ENCODE peak calls at places on chromosome 12, in six cellular contexts. E is stomach, N is cardiac muscle cell, U is GM13977, Z is nephron progenitor cell, P is BE2C. R is an unnamed sample.

GRCh38 chr12:111259231-111259630 is 109.7 kb downstream of the PHETA1 start:
- DNase-seq in E (no peak), U (no peak), Z (no peak), N (no peak), P (no peak), R (no peak)

GRCh38 chr12:39440781-39441180 is 2.1 kb downstream of the KIF21A start:
- DNase-seq in N (no peak), U (no peak), P (peak; percentile 29), E (no peak), Z (no peak), R (no peak)

GRCh38 chr12:130070017-130070653 is 92.1 kb upstream of the FZD10 start:
- DNase-seq in E (no peak), N (no peak), U (no peak), P (peak; percentile 55), Z (no peak), R (no peak)

GRCh38 chr12:71475280-71475679 is 35.7 kb downstream of the LGR5 start:
- DNase-seq in P (no peak), N (peak; percentile 61), U (no peak), E (no peak), Z (no peak), R (no peak)

GRCh38 chr12:57632369-57632897 is 568 bp downstream of the B4GALNT1 start:
- DNase-seq in E (no peak), N (no peak), U (peak; percentile 38), Z (peak; percentile 53), P (peak; percentile 52), R (peak; percentile 72)

GRCh38 chr12:65778268-65779090 is 45.8 kb upstream of the HMGA2 start:
- DNase-seq in E (no peak), U (no peak), Z (no peak), N (peak; percentile 41), P (no peak), R (no peak)

GRCh38 chr12:51959211-51959610 is 7.7 kb downstream of the ACVR1B start:
- DNase-seq in E (peak; percentile 30), U (no peak), Z (no peak), P (no peak), N (peak; percentile 53), R (no peak)

GRCh38 chr12:106766393-106766826 is 8.1 kb upstream of the RIC8B start:
- DNase-seq in N (peak; percentile 81), Z (no peak), P (no peak), U (no peak), E (peak; percentile 57), R (no peak)

GRCh38 chr12:89016970-89017778 is 335.1 kb downstream of the DUSP6 start:
- DNase-seq in U (peak; percentile 21), N (peak; percentile 85), Z (peak; percentile 44), E (no peak), P (peak; percentile 63), R (no peak)

GRCh38 chr12:117580718-117581062 is 219.3 kb upstream of the NOS1 start:
- DNase-seq in P (peak; percentile 83), U (peak; percentile 33), N (no peak), Z (peak; percentile 81), E (no peak), R (peak; percentile 71)

GRCh38 chr12:3563966-3564365 is 73.0 kb downstream of the PRMT8 start:
- DNase-seq in Z (no peak), P (no peak), U (no peak), N (no peak), E (no peak), R (no peak)

GRCh38 chr12:1842905-1843640 is 22.7 kb downstream of the LRTM2 start:
- DNase-seq in N (no peak), E (no peak), P (no peak), Z (no peak), U (no peak), R (peak; percentile 6)

GRCh38 chr12:14554281-14555008 is 13.2 kb downstream of the PLBD1 start:
- DNase-seq in U (no peak), E (peak; percentile 92), P (peak; percentile 32), N (peak; percentile 45), Z (no peak), R (no peak)

GRCh38 chr12:121388421-121388981 is 11.4 kb upstream of the RNF34 start:
- DNase-seq in E (no peak), P (no peak), Z (no peak), N (peak; percentile 60), U (no peak), R (no peak)

GRCh38 chr12:55684761-55685370 is 22.8 kb downstream of the ITGA7 start:
- DNase-seq in P (no peak), N (no peak), Z (no peak), E (no peak), U (no peak), R (no peak)

GRCh38 chr12:47889040-47889439 is 15.8 kb downstream of the VDR start:
- DNase-seq in Z (no peak), U (no peak), P (no peak), E (no peak), N (no peak), R (no peak)
- TF ChIP-seq CTCF in Z (no peak), U (no peak), P (no peak), E (no peak), N (no peak), R (no peak)

GRCh38 chr12:96015672-96016071 is 19.5 kb upstream of the HAL start:
- DNase-seq in P (peak; percentile 24), N (peak; percentile 56), E (peak; percentile 32), Z (peak; percentile 29), U (no peak), R (peak; percentile 47)
- TF ChIP-seq CTCF in P (peak; percentile 47), N (peak; percentile 56), E (peak; percentile 19), Z (peak; percentile 33), U (no peak), R (no peak)

DNA sequence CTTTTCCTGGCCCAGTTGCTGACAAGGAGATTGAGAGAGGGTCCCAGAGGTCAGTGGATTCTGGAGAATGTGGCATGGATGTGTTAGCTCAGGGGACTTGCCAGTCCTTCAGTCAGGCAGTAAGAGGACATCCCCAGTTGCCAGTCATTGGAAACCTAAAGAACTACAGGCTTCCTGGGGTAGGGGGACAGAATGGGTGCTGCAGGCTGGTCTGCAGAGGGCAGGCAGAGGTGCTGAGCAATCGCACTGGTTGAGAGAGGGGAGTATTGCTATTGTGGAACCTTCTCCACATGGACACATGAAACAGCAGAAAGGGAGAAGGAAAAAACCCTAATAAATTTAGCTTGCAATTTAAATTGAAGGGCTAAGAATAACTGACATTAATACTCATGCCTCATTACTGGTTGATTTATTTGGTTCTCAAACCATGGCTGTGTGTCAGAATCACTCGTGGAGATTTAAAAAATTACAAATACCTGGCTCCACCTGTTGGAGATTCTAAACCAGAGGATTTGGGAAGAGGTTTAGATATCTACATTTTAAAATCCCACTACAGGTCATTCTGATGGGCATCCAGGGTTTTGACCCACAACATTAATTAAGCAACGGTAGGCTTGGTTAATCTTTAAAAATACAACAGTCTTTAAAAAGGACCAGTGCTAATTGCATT is 71.2 kb upstream of the SLC38A2 start:
- DNase-seq in Z (no peak), U (no peak), N (no peak), E (no peak), P (no peak), R (no peak)
- TF ChIP-seq CTCF in Z (no peak), U (no peak), N (no peak), E (no peak), P (no peak), R (no peak)

DNA sequence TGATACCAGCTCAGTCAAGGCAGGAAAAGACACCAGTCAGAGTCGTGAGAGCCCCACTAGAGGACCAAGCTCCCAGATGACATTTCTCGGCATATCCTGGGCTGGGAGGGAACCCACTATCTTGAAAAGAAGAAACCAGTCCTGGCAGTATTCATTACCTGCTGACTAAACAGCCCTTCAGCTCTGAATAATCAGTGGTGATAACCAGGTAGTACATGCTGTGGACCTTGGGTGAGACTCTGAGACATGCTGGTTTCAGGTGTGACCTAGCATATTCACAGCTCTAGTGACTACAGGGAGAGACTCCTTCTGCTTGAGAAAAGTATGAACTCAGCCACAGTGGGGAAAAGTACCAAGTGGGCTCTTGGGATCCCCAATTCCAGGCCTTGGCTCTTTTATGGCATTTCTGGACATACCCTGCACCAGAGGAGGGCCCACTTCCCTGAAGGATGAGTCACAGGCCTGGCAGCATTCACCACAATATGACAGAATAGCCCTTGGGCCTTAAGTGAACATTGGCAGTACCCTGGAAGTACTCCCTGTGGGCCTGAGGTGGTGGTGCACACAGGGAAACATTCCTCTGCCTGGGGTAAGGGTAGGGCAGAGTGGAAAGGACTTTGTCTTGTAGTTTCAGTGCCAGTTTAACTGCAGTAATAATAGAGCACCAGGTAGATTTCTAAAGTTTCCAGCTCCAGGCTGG is 82.6 kb upstream of the SLC38A4 start:
- DNase-seq in P (no peak), N (peak; percentile 19), E (no peak), Z (no peak), U (no peak), R (no peak)
- TF ChIP-seq CTCF in P (no peak), N (no peak), E (no peak), Z (no peak), U (no peak), R (no peak)

GRCh38 chr12:26014085-26014484 is 55.6 kb downstream of the RASSF8 start:
- DNase-seq in U (no peak), N (no peak), P (no peak), E (no peak), Z (no peak), R (no peak)

GRCh38 chr12:26022043-26022442 is 63.6 kb downstream of the RASSF8 start:
- DNase-seq in E (no peak), U (no peak), N (no peak), Z (no peak), P (no peak), R (no peak)

GRCh38 chr12:26018926-26019325 is 60.4 kb downstream of the RASSF8 start:
- DNase-seq in U (no peak), P (no peak), E (no peak), N (no peak), Z (no peak), R (no peak)

GRCh38 chr12:26021534-26021933 is 63.1 kb downstream of the RASSF8 start:
- DNase-seq in U (no peak), P (no peak), E (no peak), N (no peak), Z (no peak), R (no peak)

DNA sequence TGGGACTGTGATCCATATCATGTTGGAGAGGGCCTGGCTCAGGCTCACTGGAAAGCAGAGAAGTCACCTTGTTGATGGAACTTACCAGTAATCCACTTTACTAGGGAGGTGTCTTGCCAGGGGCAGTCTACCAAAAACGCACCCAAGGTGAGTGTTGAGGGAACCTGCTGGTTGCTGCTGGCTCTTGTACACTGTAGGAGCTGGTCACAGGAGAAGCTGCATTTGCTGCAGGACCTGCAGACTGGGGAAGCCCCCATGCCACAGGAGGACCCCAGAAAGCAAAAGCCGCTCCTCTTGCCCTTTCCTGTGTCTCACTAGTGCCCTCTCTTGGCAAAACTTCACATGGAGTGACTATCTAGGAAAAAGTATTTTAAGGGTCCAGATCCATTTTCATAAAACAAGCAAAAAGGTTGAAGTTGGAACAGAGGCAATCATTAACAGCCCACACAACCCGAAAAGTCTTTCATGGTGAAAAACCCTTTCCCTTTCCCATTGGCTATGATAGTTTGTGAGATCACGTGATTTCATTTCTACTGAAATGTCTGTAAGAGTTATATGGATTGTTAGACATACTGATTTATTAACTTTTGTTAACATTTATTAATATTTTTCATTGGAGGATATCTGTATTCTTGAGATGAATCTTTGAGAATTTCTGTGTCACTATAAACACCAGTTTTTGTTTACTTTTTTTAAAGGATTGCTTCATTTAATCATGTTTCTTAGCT is 59.2 kb downstream of the RASSF8 start:
- DNase-seq in N (peak; percentile 53), Z (peak; percentile 34), P (peak; percentile 67), U (peak; percentile 38), E (no peak), R (peak; percentile 30)
- TF ChIP-seq CTCF in N (peak; percentile 63), Z (peak; percentile 54), P (peak; percentile 95), U (peak; percentile 56), E (peak; percentile 36), R (peak; percentile 37)

R was measured in glutamatergic neuron.